ENCODE peak calls at places on chromosomes 2 and 18, in eight cellular contexts. K, C, Q, Z, A, I, X and W are unnamed samples.

GRCh38 chr2:75698928-75699327 is 11.8 kb downstream of the GCFC2 start:
- DNase-seq in C (no peak), Z (no peak), K (no peak), Q (no peak), I (no peak), A (no peak), X (no peak), W (no peak)

GRCh38 chr2:70385966-70386595 is 84.2 kb upstream of the FAM136A start:
- DNase-seq in Q (peak), X (no peak), Z (no peak), K (no peak), A (peak), C (no peak), I (no peak), W (no peak)

GRCh38 chr2:97774425-97774824 is 61.0 kb downstream of the ZAP70 start:
- DNase-seq in I (no peak), Q (no peak), A (no peak), X (no peak), C (no peak), Z (no peak), K (no peak), W (peak)

GRCh38 chr2:12728221-12728777 is 11.6 kb downstream of the TRIB2 start:
- DNase-seq in I (peak), K (peak), Z (no peak), Q (no peak), A (no peak), X (peak), C (no peak), W (no peak)

GRCh38 chr2:177338177-177338721 is 54.3 kb upstream of the AGPS start:
- DNase-seq in C (no peak), Z (no peak), Q (peak), X (no peak), A (peak), K (no peak), I (no peak), W (peak)

GRCh38 chr18:31209041-31209440 is 46.4 kb upstream of the DSC1 start:
- DNase-seq in Z (no peak), X (no peak), C (no peak), K (no peak), Q (no peak), A (no peak), I (no peak), W (no peak)

GRCh38 chr2:97645112-97645699 is 656 bp upstream of the COX5B start:
- DNase-seq in K (no peak), I (peak), C (no peak), Q (no peak), X (no peak), Z (no peak), A (no peak), W (no peak)

GRCh38 chr2:191051825-191052778 is 38.1 kb upstream of the STAT1 start:
- DNase-seq in K (no peak), I (peak), X (no peak), Z (peak), C (no peak), Q (no peak), A (peak), W (peak)

GRCh38 chr2:23622966-23623665 is 238.1 kb downstream of the KLHL29 start:
- DNase-seq in Z (no peak), K (no peak), C (no peak), A (no peak), Q (no peak), I (no peak), X (no peak), W (no peak)

GRCh38 chr2:120751553-120751952 is 15.9 kb downstream of the GLI2 start:
- DNase-seq in Z (no peak), X (no peak), Q (peak), A (no peak), K (no peak), I (no peak), C (no peak), W (no peak)

GRCh38 chr18:74446178-74446577 is 10.9 kb downstream of the DIPK1C start:
- DNase-seq in I (no peak), A (no peak), C (no peak), Q (no peak), X (no peak), Z (no peak), K (no peak), W (no peak)

GRCh38 chr2:157903051-157903625 is 27.0 kb upstream of the ACVR1 start:
- DNase-seq in A (peak), C (no peak), K (no peak), Q (no peak), X (no peak), I (no peak), Z (no peak), W (no peak)

GRCh38 chr2:241907171-241907570 is 37.6 kb downstream of the RTP5 start:
- DNase-seq in C (no peak), X (no peak), Q (no peak), K (no peak), A (no peak), I (no peak), Z (no peak), W (no peak)